ENCODE peak calls at places on chromosomes 6 and 20, in nine cellular contexts. One of them, this sample, is unnamed.

GRCh38 chr6:166572370-166573261 is 13.9 kb downstream of the RAMACL start:
- DNase-seq in fibroblast of the aortic adventitia: peak
- DNase-seq in tibial nerve: peak
- DNase-seq in A549: no peak
- DNase-seq in B cell: no peak
- DNase-seq in left lung: peak
- DNase-seq in lung: peak
- DNase-seq in astrocyte of the spinal cord: peak
- DNase-seq in stomach: no peak
- DNase-seq in this sample: no peak

GRCh38 chr20:24868959-24869358 is 80.1 kb upstream of the CST7 start:
- DNase-seq in fibroblast of the aortic adventitia: no peak
- DNase-seq in tibial nerve: no peak
- DNase-seq in A549: no peak
- DNase-seq in B cell: no peak
- DNase-seq in left lung: no peak
- DNase-seq in lung: no peak
- DNase-seq in astrocyte of the spinal cord: no peak
- DNase-seq in stomach: no peak
- DNase-seq in this sample: no peak

GRCh38 chr20:23217023-23217422 is 130.9 kb upstream of the CD93 start:
- DNase-seq in fibroblast of the aortic adventitia: no peak
- DNase-seq in tibial nerve: no peak
- DNase-seq in A549: no peak
- DNase-seq in B cell: no peak
- DNase-seq in left lung: no peak
- DNase-seq in lung: no peak
- DNase-seq in astrocyte of the spinal cord: no peak
- DNase-seq in stomach: no peak
- DNase-seq in this sample: no peak

GRCh38 chr6:30544666-30545272 is 11.5 kb downstream of the GNL1 start:
- DNase-seq in fibroblast of the aortic adventitia: peak
- DNase-seq in tibial nerve: no peak
- DNase-seq in A549: peak
- DNase-seq in B cell: no peak
- DNase-seq in left lung: no peak
- DNase-seq in lung: no peak
- DNase-seq in astrocyte of the spinal cord: peak
- DNase-seq in stomach: no peak
- DNase-seq in this sample: no peak

GRCh38 chr6:161435426-161436065 is 161.7 kb upstream of the AGPAT4 start:
- DNase-seq in fibroblast of the aortic adventitia: no peak
- DNase-seq in tibial nerve: no peak
- DNase-seq in A549: no peak
- DNase-seq in B cell: no peak
- DNase-seq in left lung: no peak
- DNase-seq in lung: no peak
- DNase-seq in astrocyte of the spinal cord: no peak
- DNase-seq in stomach: no peak
- DNase-seq in this sample: no peak

GRCh38 chr6:109342564-109342963 is 39.7 kb downstream of the CD164 start:
- DNase-seq in fibroblast of the aortic adventitia: peak
- DNase-seq in tibial nerve: no peak
- DNase-seq in A549: no peak
- DNase-seq in B cell: no peak
- DNase-seq in left lung: no peak
- DNase-seq in lung: no peak
- DNase-seq in astrocyte of the spinal cord: no peak
- DNase-seq in stomach: no peak
- DNase-seq in this sample: no peak

GRCh38 chr6:105817370-105817769 is 268.8 kb upstream of the PRDM1 start:
- DNase-seq in fibroblast of the aortic adventitia: no peak
- DNase-seq in tibial nerve: no peak
- DNase-seq in A549: no peak
- DNase-seq in B cell: no peak
- DNase-seq in left lung: no peak
- DNase-seq in lung: no peak
- DNase-seq in astrocyte of the spinal cord: no peak
- DNase-seq in stomach: no peak
- DNase-seq in this sample: no peak

GRCh38 chr6:35317483-35318199 is 20.0 kb downstream of the DEF6 start:
- DNase-seq in fibroblast of the aortic adventitia: no peak
- DNase-seq in tibial nerve: no peak
- DNase-seq in A549: no peak
- DNase-seq in B cell: no peak
- DNase-seq in left lung: no peak
- DNase-seq in lung: no peak
- DNase-seq in astrocyte of the spinal cord: no peak
- DNase-seq in stomach: no peak
- DNase-seq in this sample: no peak

GRCh38 chr6:124393536-124393935 is 568.7 kb upstream of the RNF217 start:
- DNase-seq in fibroblast of the aortic adventitia: no peak
- DNase-seq in tibial nerve: no peak
- DNase-seq in A549: no peak
- DNase-seq in B cell: no peak
- DNase-seq in left lung: no peak
- DNase-seq in lung: no peak
- DNase-seq in astrocyte of the spinal cord: peak
- DNase-seq in stomach: no peak
- DNase-seq in this sample: no peak

GRCh38 chr20:49573900-49574416 is 6.0 kb upstream of the PTGIS start:
- DNase-seq in fibroblast of the aortic adventitia: peak
- DNase-seq in tibial nerve: no peak
- DNase-seq in A549: no peak
- DNase-seq in B cell: no peak
- DNase-seq in left lung: no peak
- DNase-seq in lung: no peak
- DNase-seq in astrocyte of the spinal cord: no peak
- DNase-seq in stomach: no peak
- DNase-seq in this sample: no peak

GRCh38 chr6:117477988-117478852 is 4.3 kb upstream of the DCBLD1 start:
- DNase-seq in fibroblast of the aortic adventitia: no peak
- DNase-seq in tibial nerve: no peak
- DNase-seq in A549: peak
- DNase-seq in B cell: no peak
- DNase-seq in left lung: no peak
- DNase-seq in lung: no peak
- DNase-seq in astrocyte of the spinal cord: no peak
- DNase-seq in stomach: no peak
- DNase-seq in this sample: no peak
- TF ChIP-seq CTCF in fibroblast of the aortic adventitia: peak
- TF ChIP-seq CTCF in tibial nerve: peak
- TF ChIP-seq CTCF in A549: peak
- TF ChIP-seq CTCF in B cell: no peak
- TF ChIP-seq CTCF in left lung: peak
- TF ChIP-seq CTCF in lung: peak
- TF ChIP-seq CTCF in astrocyte of the spinal cord: peak
- TF ChIP-seq CTCF in stomach: no peak
- TF ChIP-seq CTCF in this sample: no peak

GRCh38 chr20:40249805-40250204 is 439.2 kb downstream of the MAFB start:
- DNase-seq in fibroblast of the aortic adventitia: no peak
- DNase-seq in tibial nerve: no peak
- DNase-seq in A549: no peak
- DNase-seq in B cell: no peak
- DNase-seq in left lung: no peak
- DNase-seq in lung: no peak
- DNase-seq in astrocyte of the spinal cord: no peak
- DNase-seq in stomach: no peak
- DNase-seq in this sample: no peak

GRCh38 chr20:40254023-40254772 is 434.8 kb downstream of the MAFB start:
- DNase-seq in fibroblast of the aortic adventitia: peak
- DNase-seq in tibial nerve: no peak
- DNase-seq in A549: no peak
- DNase-seq in B cell: no peak
- DNase-seq in left lung: no peak
- DNase-seq in lung: no peak
- DNase-seq in astrocyte of the spinal cord: no peak
- DNase-seq in stomach: no peak
- DNase-seq in this sample: no peak

GRCh38 chr20:40255368-40255767 is 433.7 kb downstream of the MAFB start:
- DNase-seq in fibroblast of the aortic adventitia: peak
- DNase-seq in tibial nerve: no peak
- DNase-seq in A549: no peak
- DNase-seq in B cell: no peak
- DNase-seq in left lung: no peak
- DNase-seq in lung: no peak
- DNase-seq in astrocyte of the spinal cord: peak
- DNase-seq in stomach: no peak
- DNase-seq in this sample: no peak

GRCh38 chr20:40245829-40246228 is 443.2 kb downstream of the MAFB start:
- DNase-seq in fibroblast of the aortic adventitia: no peak
- DNase-seq in tibial nerve: no peak
- DNase-seq in A549: no peak
- DNase-seq in B cell: no peak
- DNase-seq in left lung: no peak
- DNase-seq in lung: no peak
- DNase-seq in astrocyte of the spinal cord: no peak
- DNase-seq in stomach: no peak
- DNase-seq in this sample: no peak

DNA sequence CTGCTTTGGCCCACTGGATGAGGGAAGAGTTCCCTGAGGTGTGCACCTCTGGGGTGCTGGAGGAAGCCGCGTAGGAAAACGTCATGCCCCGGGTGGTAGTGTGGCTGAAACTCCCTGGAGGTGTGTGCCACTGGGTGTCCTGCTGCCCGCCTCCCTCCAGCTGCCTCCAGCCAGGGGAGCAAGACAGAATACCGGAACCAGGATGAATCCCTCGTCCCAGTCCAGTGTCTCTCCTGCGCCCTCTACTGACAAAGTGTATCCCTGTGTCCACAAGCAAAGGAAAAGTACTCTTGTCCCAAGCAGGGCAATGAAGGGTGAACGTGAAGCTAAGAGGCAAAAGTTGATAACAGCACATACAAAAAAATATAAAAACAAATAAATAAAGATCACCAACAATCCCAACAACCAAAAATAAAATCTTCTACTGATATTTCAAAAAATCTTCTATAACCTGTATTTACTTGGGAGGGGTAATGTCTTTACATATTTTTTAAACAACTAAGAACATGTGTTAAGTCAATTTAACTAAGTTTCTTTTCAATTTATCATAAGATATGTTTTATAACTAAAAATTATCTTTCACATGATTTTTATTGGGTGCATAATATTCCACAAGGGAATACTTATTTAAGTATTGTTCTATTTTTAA is 437.6 kb downstream of the MAFB start:
- DNase-seq in fibroblast of the aortic adventitia: peak
- DNase-seq in tibial nerve: peak
- DNase-seq in A549: peak
- DNase-seq in B cell: no peak
- DNase-seq in left lung: no peak
- DNase-seq in lung: no peak
- DNase-seq in astrocyte of the spinal cord: no peak
- DNase-seq in stomach: no peak
- DNase-seq in this sample: no peak
- TF ChIP-seq CTCF in fibroblast of the aortic adventitia: peak
- TF ChIP-seq CTCF in tibial nerve: no peak
- TF ChIP-seq CTCF in A549: no peak
- TF ChIP-seq CTCF in B cell: no peak
- TF ChIP-seq CTCF in left lung: no peak
- TF ChIP-seq CTCF in lung: peak
- TF ChIP-seq CTCF in astrocyte of the spinal cord: peak
- TF ChIP-seq CTCF in stomach: no peak
- TF ChIP-seq CTCF in this sample: no peak

DNA sequence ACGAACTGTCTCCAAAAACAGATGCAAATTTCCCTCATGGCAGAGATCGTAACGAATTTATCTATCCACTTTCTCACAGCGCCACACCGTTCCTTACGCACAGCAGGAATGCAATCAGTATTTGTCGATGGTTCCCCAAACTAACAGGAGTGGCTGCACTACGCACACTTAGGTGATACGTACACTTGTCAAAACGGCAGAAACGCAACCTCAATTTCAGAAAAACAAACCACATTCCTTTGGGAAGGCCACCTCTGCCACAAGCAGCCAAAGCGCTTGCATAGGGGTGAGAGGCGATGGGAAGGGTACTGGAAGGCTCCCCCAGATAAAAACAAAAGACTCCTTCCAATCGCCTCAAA is 638 bp downstream of the MDN1 start:
- DNase-seq in fibroblast of the aortic adventitia: peak
- DNase-seq in tibial nerve: no peak
- DNase-seq in A549: peak
- DNase-seq in B cell: peak
- DNase-seq in left lung: no peak
- DNase-seq in lung: peak
- DNase-seq in astrocyte of the spinal cord: peak
- DNase-seq in stomach: no peak
- DNase-seq in this sample: no peak
- TF ChIP-seq CTCF in fibroblast of the aortic adventitia: no peak
- TF ChIP-seq CTCF in tibial nerve: no peak
- TF ChIP-seq CTCF in A549: no peak
- TF ChIP-seq CTCF in B cell: no peak
- TF ChIP-seq CTCF in left lung: no peak
- TF ChIP-seq CTCF in lung: no peak
- TF ChIP-seq CTCF in astrocyte of the spinal cord: no peak
- TF ChIP-seq CTCF in stomach: no peak
- TF ChIP-seq CTCF in this sample: no peak

GRCh38 chr20:14544688-14545087 is 207.3 kb upstream of the FLRT3 start:
- DNase-seq in fibroblast of the aortic adventitia: no peak
- DNase-seq in tibial nerve: no peak
- DNase-seq in A549: no peak
- DNase-seq in B cell: no peak
- DNase-seq in left lung: no peak
- DNase-seq in lung: no peak
- DNase-seq in astrocyte of the spinal cord: no peak
- DNase-seq in stomach: no peak
- DNase-seq in this sample: no peak

GRCh38 chr20:14538433-14538832 is 201.0 kb upstream of the FLRT3 start:
- DNase-seq in fibroblast of the aortic adventitia: no peak
- DNase-seq in tibial nerve: no peak
- DNase-seq in A549: no peak
- DNase-seq in B cell: no peak
- DNase-seq in left lung: no peak
- DNase-seq in lung: no peak
- DNase-seq in astrocyte of the spinal cord: no peak
- DNase-seq in stomach: no peak
- DNase-seq in this sample: no peak

GRCh38 chr20:14543040-14543439 is 205.6 kb upstream of the FLRT3 start:
- DNase-seq in fibroblast of the aortic adventitia: peak
- DNase-seq in tibial nerve: no peak
- DNase-seq in A549: no peak
- DNase-seq in B cell: no peak
- DNase-seq in left lung: no peak
- DNase-seq in lung: no peak
- DNase-seq in astrocyte of the spinal cord: no peak
- DNase-seq in stomach: no peak
- DNase-seq in this sample: no peak
- TF ChIP-seq CTCF in fibroblast of the aortic adventitia: no peak
- TF ChIP-seq CTCF in tibial nerve: no peak
- TF ChIP-seq CTCF in A549: no peak
- TF ChIP-seq CTCF in B cell: no peak
- TF ChIP-seq CTCF in left lung: no peak
- TF ChIP-seq CTCF in lung: no peak
- TF ChIP-seq CTCF in astrocyte of the spinal cord: no peak
- TF ChIP-seq CTCF in stomach: no peak
- TF ChIP-seq CTCF in this sample: no peak

This sample was measured in omental fat pad.